ENCODE peak calls at places on chromosomes 3 and 15, in nine cellular contexts. I, Z, P, G, C, X, S, A and V are unnamed samples.

GRCh38 chr3:86743233-86743632 is 247.7 kb downstream of the VGLL3 start:
- DNase-seq in I (no peak), Z (no peak), P (no peak), G (no peak), C (no peak), X (no peak), S (no peak), A (no peak), V (no peak)

GRCh38 chr15:62900071-62900812 is 142.3 kb upstream of the TPM1 start:
- DNase-seq in I (no peak), Z (no peak), P (no peak), G (no peak), C (no peak), X (no peak), S (no peak), A (peak; percentile 32), V (no peak)

GRCh38 chr3:10508619-10509260 is 3.4 kb upstream of the ATP2B2 start:
- DNase-seq in I (no peak), Z (no peak), P (no peak), G (no peak), C (no peak), X (no peak), S (no peak), A (no peak), V (no peak)

GRCh38 chr3:104360038-104360437 is 1006.7 kb upstream of the ALCAM start:
- DNase-seq in I (no peak), Z (no peak), P (no peak), G (no peak), C (no peak), X (no peak), S (no peak), A (no peak), V (no peak)

GRCh38 chr3:134242649-134243637 is 7.7 kb downstream of the RYK start:
- DNase-seq in I (peak; percentile 55), Z (no peak), P (peak; percentile 92), G (no peak), C (no peak), X (no peak), S (no peak), A (peak; percentile 80), V (no peak)

GRCh38 chr3:130779486-130779885 is 32.9 kb upstream of the PIK3R4 start:
- DNase-seq in I (no peak), Z (no peak), P (no peak), G (no peak), C (no peak), X (no peak), S (no peak), A (no peak), V (no peak)

GRCh38 chr15:67730135-67730534 is 95.2 kb upstream of the SKOR1 start:
- DNase-seq in I (no peak), Z (no peak), P (no peak), G (no peak), C (no peak), X (no peak), S (no peak), A (no peak), V (no peak)

GRCh38 chr3:187694801-187695200 is 7.6 kb downstream of the RTP2 start:
- DNase-seq in I (no peak), Z (no peak), P (peak; percentile 22), G (no peak), C (peak; percentile 27), X (no peak), S (no peak), A (peak; percentile 20), V (no peak)

GRCh38 chr3:106401666-106402319 is 533.0 kb upstream of the CBLB start:
- DNase-seq in I (no peak), Z (no peak), P (peak; percentile 54), G (no peak), C (no peak), X (no peak), S (no peak), A (peak; percentile 35), V (no peak)

GRCh38 chr3:153977148-153977547 is 144.0 kb upstream of the ARHGEF26 start:
- DNase-seq in I (no peak), Z (no peak), P (no peak), G (peak; percentile 45), C (no peak), X (no peak), S (no peak), A (no peak), V (no peak)

GRCh38 chr3:196867507-196868296 is at the start of gene SENP5:
- DNase-seq in I (peak; percentile 33), Z (peak; percentile 94), P (peak; percentile 86), G (peak; percentile 80), C (peak; percentile 87), X (peak; percentile 96), S (peak; percentile 96), A (peak; percentile 91), V (peak; percentile 89)

GRCh38 chr3:196872316-196872715 is 4.6 kb downstream of the SENP5 start:
- DNase-seq in I (no peak), Z (no peak), P (peak; percentile 72), G (no peak), C (no peak), X (no peak), S (no peak), A (peak; percentile 67), V (no peak)

GRCh38 chr3:196867155-196867506 is 589 bp upstream of the SENP5 start:
- DNase-seq in I (no peak), Z (no peak), P (no peak), G (no peak), C (no peak), X (no peak), S (no peak), A (no peak), V (no peak)

GRCh38 chr3:196868297-196868661 is 559 bp downstream of the SENP5 start:
- DNase-seq in I (no peak), Z (no peak), P (peak; percentile 9), G (no peak), C (peak; percentile 13), X (peak; percentile 47), S (no peak), A (peak; percentile 61), V (no peak)
- H3K27ac ChIP-seq in I (peak overlapping the region; percentile 87), Z (peak overlapping the region; percentile 87), P (peak overlapping the region; percentile 88), G (peak overlapping the region; percentile 88), C (peak overlapping the region; percentile 93), X (peak overlapping the region; percentile 90), S (peak overlapping the region; percentile 96), A (peak overlapping the region; percentile 67), V (peak overlapping the region; percentile 97)

GRCh38 chr15:64597469-64597806 is 137.1 kb downstream of the ZNF609 start:
- DNase-seq in I (no peak), Z (no peak), P (no peak), G (no peak), C (no peak), X (no peak), S (no peak), A (no peak), V (no peak)

GRCh38 chr15:64599716-64600115 is 139.3 kb downstream of the ZNF609 start:
- DNase-seq in I (no peak), Z (no peak), P (peak; percentile 58), G (no peak), C (no peak), X (no peak), S (no peak), A (peak; percentile 54), V (no peak)

GRCh38 chr15:64604319-64604718 is 143.9 kb downstream of the ZNF609 start:
- DNase-seq in I (no peak), Z (no peak), P (no peak), G (no peak), C (no peak), X (no peak), S (no peak), A (no peak), V (no peak)

GRCh38 chr15:64599226-64599625 is 138.8 kb downstream of the ZNF609 start:
- DNase-seq in I (no peak), Z (no peak), P (no peak), G (no peak), C (no peak), X (no peak), S (no peak), A (no peak), V (no peak)

GRCh38 chr15:64600794-64601193 is 140.4 kb downstream of the ZNF609 start:
- DNase-seq in I (no peak), Z (no peak), P (no peak), G (no peak), C (no peak), X (no peak), S (no peak), A (no peak), V (no peak)
- H3K27me3 ChIP-seq in I (no peaks in the 10 kb centered on the region), Z (no peaks in the 10 kb centered on the region), P (no peaks in the 10 kb centered on the region), G (no peaks in the 10 kb centered on the region), C (no peaks in the 10 kb centered on the region), X (no peaks in the 10 kb centered on the region), S (no peaks in the 10 kb centered on the region), A (no peaks in the 10 kb centered on the region), V (no peaks in the 10 kb centered on the region)

DNA sequence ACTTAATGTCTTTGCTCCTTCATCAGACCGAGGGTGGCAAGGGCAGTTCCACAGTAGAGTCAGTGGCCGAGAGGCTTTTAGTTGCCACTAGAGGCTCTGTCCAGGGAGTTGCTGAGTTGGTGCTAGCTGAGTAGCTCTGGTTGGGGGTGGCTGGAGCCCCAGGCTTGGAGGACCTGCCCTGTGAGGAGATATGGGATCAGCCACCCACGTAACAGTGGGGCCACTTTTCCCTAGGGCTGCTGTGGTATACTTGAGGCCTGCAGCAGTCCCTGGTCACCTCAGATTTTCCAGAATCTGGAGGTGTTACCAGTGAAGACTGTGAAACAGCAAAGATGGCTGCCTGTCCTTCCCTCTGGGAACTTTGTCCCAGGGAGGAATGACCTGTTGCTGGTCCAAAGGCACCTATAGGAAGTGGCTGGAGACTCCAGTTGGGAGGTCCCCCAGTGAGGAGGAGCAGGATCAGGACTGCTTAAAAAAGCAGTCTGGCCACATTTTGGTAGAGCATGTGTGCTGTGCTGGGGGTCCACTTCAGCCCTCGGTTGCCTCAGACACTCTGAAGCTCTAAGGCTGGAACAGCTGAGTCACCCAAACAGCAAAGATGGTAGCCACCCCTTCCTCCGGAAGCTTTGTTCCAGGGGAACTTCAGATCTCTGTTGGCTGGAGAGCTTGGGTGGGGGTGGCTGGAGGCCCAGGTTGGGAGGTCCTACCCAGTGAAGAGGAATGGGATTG is 72.9 kb downstream of the AKAP13 start:
- DNase-seq in I (no peak), Z (no peak), P (no peak), G (no peak), C (no peak), X (no peak), S (no peak), A (no peak), V (no peak)
- H3K9me3 ChIP-seq in I (peaks cover 10% of the 10 kb centered on the region), Z (no peaks in the 10 kb centered on the region), P (peaks cover 4% of the 10 kb centered on the region), G (no peaks in the 10 kb centered on the region), C (no peaks in the 10 kb centered on the region), X (peaks cover 7% of the 10 kb centered on the region), S (peaks cover 14% of the 10 kb centered on the region), A (peaks cover 16% of the 10 kb centered on the region), V (peaks cover 29% of the 10 kb centered on the region)

DNA sequence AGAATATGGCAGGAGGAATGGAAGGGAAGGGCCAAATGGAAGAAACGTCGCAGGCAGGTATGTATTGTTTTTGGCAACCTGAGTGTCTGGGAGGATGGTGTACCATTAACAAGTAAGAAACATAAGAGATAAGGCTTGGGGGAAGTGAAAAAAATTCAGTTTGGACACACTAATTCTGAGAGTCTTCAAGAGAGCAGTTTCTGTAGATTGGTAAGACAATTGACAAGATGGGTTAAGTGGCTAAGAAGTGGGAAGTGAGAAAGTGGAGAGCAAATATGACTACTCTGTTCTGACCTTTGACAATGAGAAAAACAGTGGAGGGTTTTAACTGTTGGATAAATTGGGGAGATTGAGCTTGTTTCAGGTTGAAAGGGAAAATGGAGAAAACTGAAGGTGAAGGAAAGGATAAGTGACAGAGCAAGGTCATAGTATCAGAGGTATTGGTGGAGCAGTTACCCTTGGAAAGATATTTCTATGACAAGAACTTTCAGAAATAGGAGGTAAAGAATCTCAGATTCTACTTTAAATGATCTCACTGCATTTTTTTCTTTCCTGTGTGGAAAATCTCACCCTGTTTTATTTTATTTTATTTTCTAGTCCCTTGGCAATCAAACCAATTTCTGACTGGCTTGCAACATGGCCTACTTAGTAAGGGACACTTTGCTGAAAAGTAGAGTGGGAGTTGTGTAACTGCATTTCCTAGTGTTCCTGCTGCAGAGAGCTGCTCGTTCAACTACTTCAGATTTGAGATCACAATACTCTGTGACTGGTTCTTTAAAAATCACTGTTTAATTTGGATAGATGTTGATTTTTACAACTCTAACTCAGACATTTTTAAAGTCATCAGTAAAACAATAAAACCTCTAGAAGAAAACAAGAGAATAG is 23.1 kb upstream of the GABPB1 start:
- DNase-seq in I (no peak), Z (no peak), P (no peak), G (no peak), C (no peak), X (no peak), S (no peak), A (peak; percentile 13), V (no peak)
- H3K27ac ChIP-seq in I (no peak overlapping the region), Z (no peak overlapping the region), P (no peak overlapping the region), G (no peak overlapping the region), C (no peak overlapping the region), X (no peak overlapping the region), S (no peak overlapping the region), A (no peak overlapping the region), V (no peak overlapping the region)